ENCODE peak calls at places on chromosome 14, in eight cellular contexts. G is neuronal stem cell; Z is neural progenitor cell; K is HAP-1; Y is H9; O is right cardiac atrium; U is naive thymus-derived CD4-positive, alpha-beta T cell; T is psoas muscle. D is an unnamed sample. For H3K4me1, the result is how much of the 10 kb centered on the place peaks cover.

GRCh38 chr14:24369907-24370687 is 2.1 kb downstream of the NFATC4 start:
- DNase-seq in O (no peak), U (no peak), Y (no peak), G (no peak), Z (no peak), T (no peak), K (no peak), D (no peak)

GRCh38 chr14:68473794-68474193 is 319.1 kb downstream of the ZFP36L1 start:
- DNase-seq in U (no peak), Y (no peak), T (no peak), O (no peak), K (no peak), G (no peak), Z (no peak), D (no peak)

GRCh38 chr14:96717116-96717515 is 80.1 kb upstream of the VRK1 start:
- DNase-seq in K (no peak), Z (no peak), U (no peak), Y (no peak), O (no peak), T (no peak), G (no peak), D (no peak)

GRCh38 chr14:74960702-74961101 is 5.3 kb upstream of the PGF start:
- DNase-seq in K (no peak), T (peak), G (no peak), Z (no peak), O (no peak), U (no peak), Y (no peak), D (no peak)

GRCh38 chr14:48526307-48526706 is 850.9 kb upstream of the MDGA2 start:
- DNase-seq in U (no peak), Y (no peak), O (no peak), Z (no peak), T (no peak), K (no peak), G (no peak), D (no peak)

GRCh38 chr14:25231006-25231405 is 181.1 kb upstream of the STXBP6 start:
- DNase-seq in O (no peak), Y (no peak), T (no peak), U (no peak), K (no peak), G (no peak), Z (no peak), D (no peak)

GRCh38 chr14:100965296-100965695 is 61.8 kb upstream of the RTL1 start:
- DNase-seq in K (no peak), Z (no peak), Y (no peak), O (no peak), T (no peak), G (no peak), U (no peak), D (no peak)

GRCh38 chr14:57729208-57730187 is 136.4 kb downstream of the SLC35F4 start:
- DNase-seq in T (no peak), U (no peak), K (no peak), Y (peak), O (no peak), Z (no peak), G (no peak), D (no peak)

GRCh38 chr14:94129758-94130414 is 482 bp upstream of the IFI27L2 start:
- DNase-seq in K (peak), Y (peak), T (no peak), G (peak), Z (peak), U (peak), O (peak), D (no peak)

GRCh38 chr14:101028971-101029667 is 125.6 kb upstream of the RTL1 start:
- DNase-seq in U (no peak), G (no peak), Z (no peak), Y (no peak), T (no peak), K (no peak), O (no peak), D (no peak)

GRCh38 chr14:93936245-93936644 is 9.1 kb downstream of the FAM181A start:
- DNase-seq in U (peak), O (no peak), T (no peak), Z (peak), Y (peak), K (peak), G (peak), D (no peak)

GRCh38 chr14:45811155-45811554 is 558.2 kb upstream of the MIS18BP1 start:
- DNase-seq in Z (peak), U (no peak), O (no peak), G (no peak), T (no peak), K (no peak), Y (no peak), D (no peak)

GRCh38 chr14:100622234-100622633 is 35.0 kb upstream of the BEGAIN start:
- DNase-seq in Y (no peak), T (no peak), G (no peak), K (no peak), U (no peak), Z (no peak), O (no peak), D (no peak)

GRCh38 chr14:92886337-92886736 is 36.6 kb upstream of the CHGA start:
- DNase-seq in G (no peak), K (no peak), Z (no peak), U (no peak), T (no peak), O (no peak), Y (no peak), D (no peak)

GRCh38 chr14:104597576-104597975 is 7.0 kb downstream of the TMEM179 start:
- DNase-seq in T (no peak), U (no peak), O (no peak), K (no peak), Z (no peak), Y (no peak), G (no peak), D (no peak)

GRCh38 chr14:59187802-59188460 is 536 bp upstream of the DAAM1 start:
- DNase-seq in T (peak), U (peak), Z (peak), K (peak), O (peak), G (no peak), Y (no peak), D (peak)

GRCh38 chr14:22848391-22849164 is 12.2 kb downstream of the MMP14 start:
- DNase-seq in T (peak), Z (peak), G (no peak), K (no peak), Y (peak), O (peak), U (no peak), D (peak)

GRCh38 chr14:80679273-80679672 is 262.3 kb downstream of the CEP128 start:
- DNase-seq in G (no peak), K (no peak), O (no peak), T (no peak), Z (no peak), U (no peak), Y (no peak), D (no peak)

GRCh38 chr14:40850191-40850590 is 756.5 kb upstream of the LRFN5 start:
- DNase-seq in T (no peak), K (no peak), Z (no peak), G (no peak), Y (no peak), U (no peak), O (no peak), D (no peak)

GRCh38 chr14:58637391-58638230 is at the start of gene DACT1:
- DNase-seq in Z (peak), O (peak), K (peak), G (peak), U (peak), T (peak), Y (peak), D (peak)

GRCh38 chr14:36979863-36980262 is 192.5 kb downstream of the SLC25A21 start:
- DNase-seq in Z (no peak), O (no peak), K (no peak), T (no peak), U (no peak), Y (no peak), G (no peak), D (no peak)

GRCh38 chr14:24367506-24368214 is at the start of gene NFATC4:
- DNase-seq in T (peak), Z (peak), Y (peak), K (peak), O (peak), G (peak), U (no peak), D (peak)

GRCh38 chr14:66568220-66568619 is 60.3 kb downstream of the GPHN start:
- DNase-seq in T (no peak), Y (no peak), G (no peak), O (no peak), Z (no peak), K (no peak), U (no peak), D (no peak)

GRCh38 chr14:77219591-77219990 is 38.0 kb downstream of the TMEM63C start:
- DNase-seq in G (no peak), Y (no peak), U (no peak), T (no peak), K (no peak), Z (no peak), O (no peak), D (peak)

GRCh38 chr14:90544566-90544965 is 147.7 kb downstream of the CALM1 start:
- DNase-seq in O (no peak), Y (no peak), U (no peak), G (no peak), T (no peak), K (no peak), Z (no peak), D (no peak)
- H3K4me1 ChIP-seq in O (under half), Y (under half), U (under half), G (under half), T (under half), K (under half), Z (under half), D (under half)

GRCh38 chr14:64515053-64515452 is 10.5 kb downstream of the ZBTB1 start:
- DNase-seq in Y (no peak), O (no peak), T (no peak), Z (no peak), G (no peak), U (no peak), K (no peak), D (no peak)
- H3K4me1 ChIP-seq in Y (under half), O (under half), T (under half), Z (under half), G (under half), U (under half), K (under half), D (under half)

GRCh38 chr14:31939934-31940333 is 137.2 kb upstream of the ARHGAP5 start:
- DNase-seq in K (no peak), U (no peak), G (no peak), Y (no peak), T (no peak), O (no peak), Z (no peak), D (no peak)

GRCh38 chr14:31934767-31935266 is 142.3 kb upstream of the ARHGAP5 start:
- DNase-seq in O (peak), Y (peak), K (peak), U (peak), T (no peak), G (no peak), Z (peak), D (peak)

GRCh38 chr14:31935406-31935805 is 141.7 kb upstream of the ARHGAP5 start:
- DNase-seq in Y (no peak), K (no peak), O (no peak), Z (peak), T (no peak), G (no peak), U (no peak), D (no peak)

GRCh38 chr14:31936100-31936499 is 141.0 kb upstream of the ARHGAP5 start:
- DNase-seq in G (no peak), U (no peak), K (no peak), Z (no peak), O (no peak), T (no peak), Y (no peak), D (no peak)

DNA sequence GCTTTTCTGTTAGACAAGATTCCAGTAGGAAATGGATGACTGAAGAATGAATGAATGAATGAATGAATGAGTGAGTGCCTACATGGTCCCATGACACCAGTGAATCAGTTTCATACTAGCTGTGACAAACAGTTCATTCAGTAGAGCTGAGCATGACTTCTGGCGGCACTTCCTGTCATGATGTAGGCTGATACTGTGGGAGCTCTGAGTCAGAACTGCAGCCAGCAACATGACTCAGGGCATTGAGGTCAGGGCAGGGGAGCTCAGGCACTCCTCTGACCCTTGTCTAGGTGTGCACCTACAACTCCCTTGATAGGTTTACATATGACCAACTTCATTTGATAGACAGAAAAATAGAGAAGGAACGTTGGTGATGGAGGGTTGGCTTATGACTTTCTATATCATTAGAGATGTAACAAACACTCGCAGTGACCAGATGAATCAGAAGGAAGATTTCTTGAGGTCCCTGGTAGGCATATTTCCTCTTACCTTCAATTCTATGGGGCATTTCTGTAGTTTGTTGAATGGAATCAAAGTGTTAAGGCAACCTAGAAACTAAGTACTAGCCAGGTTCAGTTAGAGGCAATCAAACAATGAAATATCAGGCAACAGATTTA is 139.3 kb upstream of the ARHGAP5 start:
- DNase-seq in O (peak), K (no peak), T (peak), G (no peak), U (no peak), Y (no peak), Z (no peak), D (peak)
- H3K4me1 ChIP-seq in O (under half), K (under half), T (under half), G (under half), U (under half), Y (under half), Z (under half), D (under half)

GRCh38 chr14:61433822-61434221 is 112.4 kb downstream of the PRKCH start:
- DNase-seq in G (no peak), Z (no peak), K (no peak), O (no peak), U (no peak), Y (no peak), T (no peak), D (no peak)

GRCh38 chr14:61429316-61429715 is 107.9 kb downstream of the PRKCH start:
- DNase-seq in G (no peak), U (no peak), K (no peak), Y (no peak), O (no peak), Z (no peak), T (no peak), D (no peak)

GRCh38 chr14:61433169-61433568 is 111.8 kb downstream of the PRKCH start:
- DNase-seq in Y (no peak), K (no peak), T (no peak), O (no peak), G (no peak), Z (no peak), U (no peak), D (no peak)

GRCh38 chr14:61428261-61428660 is 106.9 kb downstream of the PRKCH start:
- DNase-seq in T (no peak), U (no peak), Z (no peak), Y (no peak), G (no peak), O (no peak), K (no peak), D (no peak)

GRCh38 chr14:61430066-61430757 is 108.8 kb downstream of the PRKCH start:
- DNase-seq in U (no peak), Y (no peak), Z (no peak), O (no peak), G (no peak), T (no peak), K (no peak), D (no peak)
- H3K4me1 ChIP-seq in U (half or more), Y (under half), Z (under half), O (under half), G (under half), T (under half), K (under half), D (under half)

DNA sequence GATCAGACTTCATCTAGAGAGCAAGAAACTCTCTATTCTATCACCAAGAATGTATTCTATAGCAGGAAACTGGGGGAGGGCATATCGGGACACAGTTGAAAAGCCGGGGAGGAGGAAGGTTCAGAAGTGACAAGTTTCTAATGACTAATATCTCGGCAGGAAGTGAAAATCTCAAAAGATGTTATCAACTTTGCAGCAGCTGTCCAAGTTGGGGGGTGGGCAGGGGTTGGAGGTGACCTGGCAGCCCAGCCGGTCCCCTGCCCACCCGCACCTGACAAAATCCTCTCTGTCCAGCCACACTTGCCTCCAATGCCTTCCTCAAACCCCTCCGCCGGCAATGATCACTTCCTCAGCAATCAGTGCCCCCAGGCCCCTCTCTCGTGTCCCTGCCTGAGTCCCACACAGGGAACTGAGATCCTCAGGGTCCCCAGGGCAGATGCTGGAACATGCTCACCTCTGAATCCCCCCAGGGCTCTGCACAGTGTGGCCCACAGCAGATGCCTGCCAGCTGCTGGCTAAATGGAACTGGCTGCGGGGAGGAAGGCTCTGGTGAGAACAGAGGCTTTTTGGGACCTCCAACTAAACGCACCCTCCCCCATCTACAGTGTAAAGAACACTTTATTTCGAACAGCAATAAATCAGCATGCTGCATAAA is 43.9 kb downstream of the CCDC88C start:
- DNase-seq in O (no peak), K (no peak), G (no peak), Z (no peak), U (peak), T (no peak), Y (no peak), D (no peak)
- H3K4me1 ChIP-seq in O (under half), K (under half), G (under half), Z (half or more), U (half or more), T (under half), Y (under half), D (under half)